ENCODE peak calls at places on chromosomes 16 and 17, in nine cellular contexts. J, I, U, D, R, F, P, S and K are unnamed samples.

GRCh38 chr16:10664720-10665126 is 30.0 kb downstream of the TEKT5 start:
- DNase-seq in S (no peak), P (no peak), R (no peak), I (no peak), F (no peak), J (no peak), D (no peak), U (no peak), K (no peak)

GRCh38 chr16:919658-920631 is 50.8 kb downstream of the LMF1 start:
- DNase-seq in U (no peak), S (no peak), I (no peak), D (no peak), J (peak), P (peak), R (no peak), F (no peak), K (no peak)

GRCh38 chr17:78723001-78723796 is 58.9 kb downstream of the CYTH1 start:
- DNase-seq in J (peak), F (peak), D (no peak), I (peak), R (no peak), S (no peak), U (peak), P (no peak), K (peak)

GRCh38 chr17:31744541-31744951 is 114.5 kb downstream of the COPRS start:
- DNase-seq in I (no peak), F (no peak), R (no peak), S (no peak), P (no peak), U (no peak), D (no peak), J (peak), K (no peak)

GRCh38 chr17:57505841-57506240 is 239.3 kb downstream of the CCDC182 start:
- DNase-seq in I (no peak), R (no peak), J (no peak), P (no peak), F (no peak), D (no peak), U (no peak), S (no peak), K (no peak)

GRCh38 chr17:58679263-58680037 is 12.4 kb downstream of the TEX14 start:
- DNase-seq in S (no peak), P (no peak), I (no peak), R (no peak), F (peak), U (no peak), J (peak), D (no peak), K (peak)

GRCh38 chr16:79580465-79581200 is 19.9 kb downstream of the MAF start:
- DNase-seq in U (no peak), D (no peak), P (no peak), S (no peak), R (no peak), I (no peak), F (no peak), J (no peak), K (no peak)

GRCh38 chr17:1216209-1216937 is 36.6 kb upstream of the ABR start:
- DNase-seq in S (no peak), U (no peak), R (no peak), I (no peak), D (no peak), F (no peak), J (no peak), P (no peak), K (no peak)

GRCh38 chr17:12927541-12928425 is 90.0 kb downstream of the ELAC2 start:
- DNase-seq in J (no peak), D (no peak), I (no peak), S (no peak), R (no peak), F (no peak), U (no peak), P (peak), K (no peak)

GRCh38 chr16:53865492-53865863 is 161.5 kb downstream of the FTO start:
- DNase-seq in S (no peak), R (no peak), J (peak), P (no peak), D (no peak), F (no peak), U (no peak), I (no peak), K (no peak)